ENCODE peak calls at places on chromosomes 13 and 19, in seven cellular contexts. F is renal cortical epithelial cell; O is stimulated activated naive CD8-positive, alpha-beta T cell treated with anti-CD3 and anti-CD28 coated beads, Interleukin-15, amount 100 ng/mL, for 72 hours; J is adrenal gland; N is prostate gland; G is stimulated activated CD4-positive, alpha-beta T cell treated with anti-CD3 and anti-CD28 coated beads, Interleukin-1b, Interleukin-23, amount 100 ng/mL, for 4 hours; H is stimulated activated CD8-positive, alpha-beta memory T cell treated with anti-CD3 and anti-CD28 coated beads, Interleukin-7, amount 100 ng/mL, for 24 hours. R is an unnamed sample.

GRCh38 chr13:30105381-30105780 is 202.0 kb downstream of the KATNAL1 start:
- DNase-seq in F (no peak), O (no peak), J (no peak), N (no peak), G (no peak), H (no peak), R (no peak)

GRCh38 chr19:13556552-13556951 is 50.3 kb upstream of the CACNA1A start:
- DNase-seq in F (no peak), O (no peak), J (no peak), N (no peak), G (no peak), H (no peak), R (no peak)

GRCh38 chr13:114151031-114151430 is 18.6 kb upstream of the RASA3 start:
- DNase-seq in F (no peak), O (no peak), J (no peak), N (no peak), G (no peak), H (no peak), R (no peak)

GRCh38 chr19:43700368-43701015 is 15.4 kb upstream of the IRGC start:
- DNase-seq in F (no peak), O (no peak), J (peak), N (no peak), G (no peak), H (no peak), R (peak)

GRCh38 chr13:81388400-81388799 is 1047.5 kb upstream of the SPRY2 start:
- DNase-seq in F (peak), O (no peak), J (no peak), N (no peak), G (no peak), H (no peak), R (no peak)

GRCh38 chr19:30085394-30085793 is 143.4 kb downstream of the URI1 start:
- DNase-seq in F (no peak), O (no peak), J (peak), N (no peak), G (no peak), H (no peak), R (no peak)

GRCh38 chr13:76293346-76293745 is 592.9 kb downstream of the KCTD12 start:
- DNase-seq in F (peak), O (no peak), J (no peak), N (no peak), G (no peak), H (no peak), R (no peak)

GRCh38 chr13:28499579-28499978 is 4.7 kb upstream of the FLT1 start:
- DNase-seq in F (no peak), O (no peak), J (no peak), N (no peak), G (no peak), H (no peak), R (no peak)

GRCh38 chr13:26706381-26706780 is 54.2 kb downstream of the GPR12 start:
- DNase-seq in F (no peak), O (no peak), J (no peak), N (no peak), G (no peak), H (no peak), R (no peak)

R was measured in right cardiac atrium.